ENCODE peak calls at places on chromosomes 7 and 10, in five cellular contexts. L is NCI-H2029; M is astrocyte; K is activated CD4-positive, alpha-beta memory T cell treated with anti-CD3 and anti-CD28 coated beads, Interleukin-2, amount 10 ng/mL, durations not matched to agents 7 days and 5 days; H is T-helper 2 cell. T is an unnamed sample.
A peak's percentile ranks its signal among the peaks of the same experiment; 100 is the strongest.

GRCh38 chr10:77111611-77112550 is 525.7 kb downstream of the KCNMA1 start:
- DNase-seq in M (peak; percentile 95), H (no peak), L (no peak), K (no peak), T (no peak)

GRCh38 chr10:112732277-112732891 is 217.7 kb upstream of the TCF7L2 start:
- DNase-seq in K (no peak), H (no peak), M (peak; percentile 45), L (no peak), T (no peak)

GRCh38 chr7:106717997-106718871 is 57.3 kb upstream of the CCDC71L start:
- DNase-seq in M (peak; percentile 99), H (no peak), L (no peak), K (peak; percentile 75), T (peak; percentile 76)

GRCh38 chr7:24824896-24825295 is 67.6 kb upstream of the GSDME start:
- DNase-seq in L (no peak), H (no peak), K (no peak), M (no peak), T (no peak)

GRCh38 chr7:39735903-39736302 is 112.5 kb downstream of the RALA start:
- DNase-seq in L (no peak), H (no peak), K (no peak), M (peak; percentile 29), T (peak; percentile 59)

GRCh38 chr7:104198673-104199278 is 9.0 kb downstream of the ORC5 start:
- DNase-seq in L (no peak), K (no peak), H (no peak), M (no peak), T (no peak)

GRCh38 chr10:60718891-60719290 is 59.4 kb upstream of the CDK1 start:
- DNase-seq in K (no peak), L (no peak), M (peak; percentile 36), H (no peak), T (no peak)

GRCh38 chr7:5695037-5695708 is 86.3 kb downstream of the RNF216 start:
- DNase-seq in H (peak; percentile 55), K (peak; percentile 74), M (peak; percentile 97), L (no peak), T (peak; percentile 86)

GRCh38 chr7:100119701-100120517 is 475 bp downstream of the CNPY4 start:
- DNase-seq in H (peak; percentile 63), M (peak; percentile 28), L (peak; percentile 23), K (peak; percentile 80), T (no peak)

GRCh38 chr10:110165867-110166266 is 41.5 kb upstream of the MXI1 start:
- DNase-seq in M (no peak), H (no peak), L (no peak), K (no peak), T (no peak)

GRCh38 chr10:113132651-113133088 is 182.6 kb downstream of the TCF7L2 start:
- DNase-seq in L (no peak), K (no peak), M (peak; percentile 68), H (no peak), T (no peak)

GRCh38 chr10:1824928-1825327 is 87.6 kb upstream of the ADARB2 start:
- DNase-seq in K (no peak), M (no peak), L (no peak), H (no peak), T (no peak)

GRCh38 chr10:10587744-10588393 is 429.8 kb upstream of the CELF2 start:
- DNase-seq in M (no peak), L (no peak), H (no peak), K (no peak), T (no peak)

GRCh38 chr10:35641430-35642015 is 573 bp downstream of the FZD8 start:
- DNase-seq in K (no peak), M (peak; percentile 29), H (no peak), L (no peak), T (peak; percentile 62)

GRCh38 chr10:11684717-11685645 is 57.2 kb upstream of the ECHDC3 start:
- DNase-seq in K (peak; percentile 58), H (peak; percentile 35), M (peak; percentile 93), L (no peak), T (peak; percentile 82)

GRCh38 chr7:141097430-141097829 is 23.6 kb downstream of the TMEM178B start:
- DNase-seq in H (no peak), M (no peak), L (no peak), K (no peak), T (no peak)

GRCh38 chr10:27252267-27253000 is 11.8 kb upstream of the ACBD5 start:
- DNase-seq in M (peak; percentile 29), L (no peak), K (peak; percentile 83), H (peak; percentile 69), T (peak; percentile 95)

GRCh38 chr10:16905304-16905703 is 88.1 kb upstream of the RSU1 start:
- DNase-seq in M (peak; percentile 60), K (no peak), L (no peak), H (no peak), T (no peak)

GRCh38 chr7:115635367-115635766 is 395.2 kb downstream of the TFEC start:
- DNase-seq in H (no peak), K (no peak), L (no peak), M (no peak), T (no peak)

GRCh38 chr7:106623846-106624245 is 37.1 kb downstream of the CCDC71L start:
- DNase-seq in M (peak; percentile 91), H (no peak), L (no peak), K (no peak), T (no peak)

GRCh38 chr7:46459942-46460341 is 538.9 kb upstream of the IGFBP3 start:
- DNase-seq in L (no peak), H (no peak), K (no peak), M (no peak), T (no peak)

GRCh38 chr7:105210721-105211205 is 178.0 kb downstream of the SRPK2 start:
- DNase-seq in H (no peak), K (no peak), M (peak; percentile 35), L (no peak), T (no peak)

GRCh38 chr10:30784896-30785605 is 155.5 kb upstream of the LYZL2 start:
- DNase-seq in K (peak; percentile 29), M (peak; percentile 75), H (no peak), L (peak; percentile 9), T (peak; percentile 80)

T was measured in activated CD8-positive, alpha-beta memory T cell treated with anti-CD3 and anti-CD28 coated beads for 24 hours.